ENCODE peak calls at places on chromosomes 7 and 10, in eight cellular contexts. G is NCI-H187 treated with DMSO at 0.1 percent for 48 hours; H is KBM-7; J is activated CD8-positive, alpha-beta memory T cell treated with anti-CD3 and anti-CD28 coated beads for 24 hours; V is NAMALWA; F is non-pigmented ciliary epithelial cell; M is neural crest cell; Q is activated CD4-positive, alpha-beta T cell treated with anti-CD3 and anti-CD28 coated beads for 24 hours. Z is an unnamed sample.

GRCh38 chr7:2266911-2267310 is 24.9 kb downstream of the NUDT1 start:
- DNase-seq in V (no peak), F (no peak), J (no peak), Q (no peak), M (no peak), H (no peak), G (no peak), Z (no peak)

GRCh38 chr7:46603780-46604725 is 683.0 kb upstream of the IGFBP3 start:
- DNase-seq in F (no peak), G (no peak), J (no peak), Q (no peak), M (no peak), V (no peak), H (no peak), Z (no peak)

GRCh38 chr10:49552277-49552676 is 13.4 kb upstream of the ERCC6 start:
- DNase-seq in M (no peak), J (no peak), F (peak; percentile 89), Q (no peak), H (no peak), V (no peak), G (no peak), Z (no peak)

GRCh38 chr10:53401536-53401935 is 629.0 kb upstream of the MBL2 start:
- DNase-seq in J (no peak), F (no peak), M (no peak), G (no peak), Q (no peak), V (no peak), H (no peak), Z (no peak)

GRCh38 chr10:124008187-124008970 is 85.0 kb downstream of the CHST15 start:
- DNase-seq in M (no peak), Q (no peak), V (no peak), G (no peak), J (no peak), H (no peak), F (no peak), Z (no peak)

GRCh38 chr7:137661634-137662033 is 185.1 kb downstream of the DGKI start:
- DNase-seq in Q (no peak), M (no peak), G (no peak), V (no peak), H (no peak), J (no peak), F (no peak), Z (no peak)

GRCh38 chr10:63498665-63499064 is 22.5 kb upstream of the REEP3 start:
- DNase-seq in Q (no peak), J (no peak), V (no peak), F (no peak), G (no peak), M (no peak), H (no peak), Z (no peak)

GRCh38 chr10:62155054-62155453 is 113.6 kb downstream of the RTKN2 start:
- DNase-seq in J (no peak), M (no peak), Q (no peak), F (no peak), G (no peak), V (no peak), H (no peak), Z (no peak)

GRCh38 chr7:90708841-90709317 is 112.8 kb downstream of the CDK14 start:
- DNase-seq in J (no peak), H (peak; percentile 28), M (peak; percentile 17), F (no peak), G (no peak), V (peak; percentile 97), Q (no peak), Z (no peak)

GRCh38 chr7:102111758-102112119 is 174.9 kb upstream of the SH2B2 start:
- DNase-seq in H (no peak), Q (no peak), V (no peak), F (no peak), G (no peak), J (no peak), M (no peak), Z (no peak)

GRCh38 chr10:58743466-58744115 is 230.9 kb downstream of the BICC1 start:
- DNase-seq in F (peak; percentile 69), V (no peak), J (no peak), G (no peak), H (no peak), M (peak; percentile 10), Q (no peak), Z (no peak)

GRCh38 chr7:100400656-100401055 is 27.4 kb downstream of the PILRA start:
- DNase-seq in H (peak; percentile 62), V (peak; percentile 58), G (no peak), J (no peak), Q (no peak), M (peak; percentile 37), F (no peak), Z (no peak)

GRCh38 chr7:77238703-77239136 is 39.1 kb upstream of the FGL2 start:
- DNase-seq in Q (no peak), H (peak; percentile 80), J (no peak), G (no peak), M (no peak), F (no peak), V (no peak), Z (peak; percentile 33)

GRCh38 chr10:18008989-18009388 is 57.3 kb downstream of the SLC39A12 start:
- DNase-seq in H (no peak), G (no peak), V (no peak), J (no peak), Q (no peak), F (no peak), M (no peak), Z (no peak)

GRCh38 chr7:130070900-130071622 is 727 bp downstream of the KLHDC10 start:
- DNase-seq in G (no peak), F (no peak), V (peak; percentile 54), Q (no peak), H (peak; percentile 57), M (no peak), J (no peak), Z (no peak)

GRCh38 chr7:93212881-93213280 is 13.4 kb downstream of the HEPACAM2 start:
- DNase-seq in M (no peak), G (no peak), V (no peak), H (no peak), J (no peak), F (no peak), Q (no peak), Z (no peak)

GRCh38 chr10:84510121-84510520 is 181.7 kb downstream of the CCSER2 start:
- DNase-seq in J (no peak), H (no peak), V (no peak), M (no peak), F (peak; percentile 70), Q (no peak), G (no peak), Z (no peak)

GRCh38 chr10:42380926-42381547 is 257.3 kb downstream of the ZNF33B start:
- DNase-seq in V (no peak), F (no peak), M (no peak), G (no peak), H (no peak), Q (no peak), J (no peak), Z (no peak)

GRCh38 chr7:155202106-155202871 is 95.4 kb upstream of the INSIG1 start:
- DNase-seq in H (no peak), F (no peak), M (no peak), J (no peak), V (no peak), Q (no peak), G (no peak), Z (no peak)

GRCh38 chr7:3597243-3597642 is 296.2 kb downstream of the SDK1 start:
- DNase-seq in Q (no peak), J (no peak), G (no peak), H (peak; percentile 54), V (peak; percentile 66), F (no peak), M (no peak), Z (no peak)

Z was measured in hippocampal formation.